ENCODE peak calls at places on chromosomes 12 and 14, in eight cellular contexts. A is aorta, O is heart right ventricle, F is left ventricle myocardium inferior, X is adipocyte, E is NT2/D1, V is hepatocyte, T is SK-N-SH. C is an unnamed sample.

GRCh38 chr14:29016050-29016900 is 249.7 kb downstream of the FOXG1 start:
- DNase-seq in A (no peak), O (no peak), F (no peak), X (peak; percentile 67), E (peak; percentile 39), V (peak; percentile 59), T (peak; percentile 7), C (peak; percentile 39)

GRCh38 chr12:181921-182320 is 32.0 kb downstream of the SLC6A12 start:
- DNase-seq in A (no peak), O (no peak), F (peak; percentile 11), X (no peak), E (no peak), V (no peak), T (no peak), C (no peak)

GRCh38 chr12:48768147-48768546 is 20.7 kb downstream of the ADCY6 start:
- DNase-seq in A (no peak), O (no peak), F (no peak), X (no peak), E (peak; percentile 83), V (no peak), T (no peak), C (no peak)

GRCh38 chr12:34292736-34293625 is 270.7 kb downstream of the ALG10 start:
- DNase-seq in A (peak; percentile 52), O (peak; percentile 2), F (peak; percentile 5), X (no peak), E (peak; percentile 84), V (no peak), T (no peak), C (no peak)

GRCh38 chr12:89461649-89462612 is 62.7 kb downstream of the GALNT4 start:
- DNase-seq in A (no peak), O (no peak), F (no peak), X (peak; percentile 90), E (no peak), V (peak; percentile 65), T (peak; percentile 36), C (no peak)

GRCh38 chr12:10249690-10250455 is 37.2 kb downstream of the GABARAPL1 start:
- DNase-seq in A (no peak), O (no peak), F (no peak), X (no peak), E (no peak), V (no peak), T (no peak), C (no peak)

GRCh38 chr12:122167328-122167925 is 6.6 kb downstream of the IL31 start:
- DNase-seq in A (no peak), O (no peak), F (no peak), X (no peak), E (no peak), V (no peak), T (no peak), C (no peak)

GRCh38 chr12:90729741-90730140 is 225.2 kb downstream of the CCER1 start:
- DNase-seq in A (no peak), O (no peak), F (no peak), X (peak; percentile 20), E (no peak), V (no peak), T (no peak), C (no peak)

GRCh38 chr12:121388421-121388981 is 11.4 kb upstream of the RNF34 start:
- DNase-seq in A (no peak), O (no peak), F (no peak), X (peak; percentile 32), E (peak; percentile 8), V (no peak), T (no peak), C (no peak)

GRCh38 chr12:102534899-102535298 is 54.5 kb upstream of the IGF1 start:
- DNase-seq in A (no peak), O (no peak), F (no peak), X (peak; percentile 62), E (no peak), V (no peak), T (peak; percentile 9), C (no peak)

GRCh38 chr12:124797321-124797720 is 66.3 kb downstream of the SCARB1 start:
- DNase-seq in A (no peak), O (no peak), F (no peak), X (no peak), E (no peak), V (no peak), T (no peak), C (no peak)

GRCh38 chr14:103087343-103087835 is 3.4 kb downstream of the LBHD2 start:
- DNase-seq in A (no peak), O (peak; percentile 7), F (no peak), X (no peak), E (no peak), V (no peak), T (peak; percentile 62), C (peak; percentile 51)

GRCh38 chr12:57225680-57226190 is 3.8 kb upstream of the SHMT2 start:
- DNase-seq in A (no peak), O (no peak), F (no peak), X (no peak), E (no peak), V (no peak), T (no peak), C (no peak)

GRCh38 chr14:79011091-79011919 is 841.1 kb downstream of the NRXN3 start:
- DNase-seq in A (no peak), O (no peak), F (no peak), X (peak; percentile 73), E (peak; percentile 11), V (peak; percentile 69), T (peak; percentile 37), C (peak; percentile 13)

GRCh38 chr12:49980501-49981158 is 7.9 kb downstream of the AQP6 start:
- DNase-seq in A (no peak), O (no peak), F (no peak), X (no peak), E (no peak), V (no peak), T (peak; percentile 30), C (peak; percentile 62)

GRCh38 chr14:55516776-55517175 is 63.2 kb upstream of the KTN1 start:
- DNase-seq in A (no peak), O (no peak), F (no peak), X (no peak), E (no peak), V (no peak), T (no peak), C (no peak)

GRCh38 chr14:80136358-80136757 is 74.9 kb downstream of the DIO2 start:
- DNase-seq in A (no peak), O (no peak), F (no peak), X (no peak), E (no peak), V (peak; percentile 32), T (no peak), C (no peak)

GRCh38 chr12:6450091-6450868 is 1.6 kb upstream of the TAPBPL start:
- DNase-seq in A (peak; percentile 51), O (no peak), F (no peak), X (peak; percentile 44), E (no peak), V (peak; percentile 51), T (no peak), C (no peak)

GRCh38 chr14:92492261-92492660 is 21.3 kb upstream of the RIN3 start:
- DNase-seq in A (no peak), O (no peak), F (no peak), X (no peak), E (no peak), V (no peak), T (no peak), C (no peak)

GRCh38 chr14:60250318-60251035 is 1.5 kb downstream of the PPM1A start:
- DNase-seq in A (no peak), O (no peak), F (no peak), X (peak; percentile 48), E (no peak), V (peak; percentile 39), T (peak; percentile 36), C (peak; percentile 27)

GRCh38 chr14:101028971-101029667 is 125.6 kb upstream of the RTL1 start:
- DNase-seq in A (peak; percentile 34), O (no peak), F (peak; percentile 1), X (no peak), E (no peak), V (no peak), T (no peak), C (no peak)

DNA sequence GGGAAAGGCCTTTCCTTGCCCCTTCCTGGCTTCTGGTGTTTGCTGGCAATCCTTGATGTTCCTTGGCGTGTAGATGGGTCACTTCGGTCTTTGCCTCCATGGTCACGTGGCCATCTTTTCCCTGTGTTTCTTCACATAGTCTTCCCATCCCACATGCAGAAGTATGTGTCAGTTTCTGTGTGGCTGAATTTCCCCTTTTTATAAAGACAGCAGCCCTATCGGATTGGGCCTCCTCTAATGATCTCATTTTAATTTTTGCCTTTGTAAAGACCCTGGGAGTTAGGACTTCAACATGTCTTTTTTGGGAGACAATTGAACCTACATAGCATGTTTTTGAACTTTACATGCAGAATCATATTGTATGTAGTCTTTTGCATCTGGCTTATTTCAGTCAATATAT is 107.2 kb upstream of the FGD4 start:
- DNase-seq in A (no peak), O (no peak), F (no peak), X (no peak), E (no peak), V (no peak), T (no peak), C (no peak)
- H3K9me3 ChIP-seq in A (no peaks in the 10 kb centered on the region), O (no peaks in the 10 kb centered on the region), F (no peaks in the 10 kb centered on the region), X (no peaks in the 10 kb centered on the region), E (peaks cover 11% of the 10 kb centered on the region), V (no peaks in the 10 kb centered on the region), T (no peaks in the 10 kb centered on the region), C (no peaks in the 10 kb centered on the region)

GRCh38 chr14:22466520-22466919 is 122.5 kb downstream of the DAD1 start:
- DNase-seq in A (no peak), O (no peak), F (no peak), X (no peak), E (no peak), V (no peak), T (no peak), C (no peak)
- H3K4me1 ChIP-seq in A (no peaks in the 10 kb centered on the region), O (peaks cover 12% of the 10 kb centered on the region), F (peaks cover 15% of the 10 kb centered on the region), X (peaks cover 12% of the 10 kb centered on the region), E (no peaks in the 10 kb centered on the region), V (no peaks in the 10 kb centered on the region), T (no peaks in the 10 kb centered on the region), C (no peaks in the 10 kb centered on the region)

DNA sequence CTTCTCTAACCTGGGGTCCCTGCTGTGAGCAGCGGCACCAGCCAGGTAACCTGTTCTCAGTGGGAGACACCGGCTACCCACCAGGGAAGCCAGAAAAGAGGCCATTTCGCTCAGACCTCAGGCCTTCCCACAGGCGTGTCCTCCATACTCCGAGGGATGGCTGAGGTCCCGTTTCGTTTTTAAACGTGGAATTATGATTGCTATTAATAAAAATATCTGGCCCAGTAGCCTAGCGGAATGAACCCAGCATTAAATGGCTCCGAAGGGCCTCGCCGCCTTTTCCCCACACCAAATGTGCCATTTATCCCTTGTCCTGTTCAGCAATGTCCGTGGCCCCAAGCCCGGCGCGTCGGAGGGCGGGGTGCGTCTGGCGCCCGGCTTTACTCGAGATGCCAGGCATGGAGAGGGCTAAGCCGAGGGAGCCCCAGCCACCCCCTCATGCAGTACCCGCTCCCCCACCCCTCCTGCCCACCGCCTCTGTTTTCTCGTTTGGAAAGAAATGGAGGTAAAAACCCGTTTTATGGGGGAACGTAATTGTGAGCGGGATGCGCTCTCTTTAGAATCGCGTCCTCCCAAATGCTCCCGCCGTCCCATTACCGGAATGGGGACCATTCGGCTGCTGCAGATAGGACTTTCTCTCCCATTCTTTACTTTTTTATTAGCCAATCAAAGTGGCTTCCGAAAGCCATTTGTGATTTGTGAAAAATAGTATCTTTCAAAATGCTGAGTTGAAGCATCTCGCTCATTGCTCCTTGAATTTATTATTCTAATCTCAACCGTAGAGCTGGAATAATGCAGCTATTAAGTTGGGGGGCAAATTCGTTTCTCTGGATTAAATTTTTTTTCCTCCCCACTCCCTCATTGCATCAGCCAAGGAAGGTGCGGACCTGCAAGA is 5.8 kb downstream of the HOXC8 start:
- DNase-seq in A (no peak), O (no peak), F (no peak), X (no peak), E (no peak), V (no peak), T (no peak), C (no peak)
- H3K4me3 ChIP-seq in A (no peak overlapping the region), O (no peak overlapping the region), F (no peak overlapping the region), X (peak overlapping the region; percentile 75), E (no peak overlapping the region), V (no peak overlapping the region), T (no peak overlapping the region), C (no peak overlapping the region)

GRCh38 chr12:132949936-132950837 is 5.9 kb downstream of the ZNF605 start:
- DNase-seq in A (no peak), O (no peak), F (no peak), X (no peak), E (no peak), V (no peak), T (no peak), C (no peak)
- H3K9me3 ChIP-seq in A (peaks cover 46% of the 10 kb centered on the region), O (no peaks in the 10 kb centered on the region), F (peaks cover 85% of the 10 kb centered on the region), X (peaks cover 84% of the 10 kb centered on the region), E (peaks cover 27% of the 10 kb centered on the region), V (peaks cover 40% of the 10 kb centered on the region), T (peaks cover 6% of the 10 kb centered on the region), C (peaks cover 8% of the 10 kb centered on the region)